ENCODE peak calls at places on chromosomes 5 and 9, in seven cellular contexts. K is HFF-Myc; W is AG09319; Q is ovary; U is HCEC 1CT; V is CD8-positive, alpha-beta T cell; I is BJ. X is an unnamed sample.
A peak's percentile ranks its signal among the peaks of the same experiment; 100 is the strongest.

GRCh38 chr9:22158983-22159382 is 149.9 kb upstream of the CDKN2B start:
- DNase-seq in K (no peak), W (peak; percentile 52), Q (peak; percentile 73), U (peak; percentile 94), V (no peak), I (no peak), X (peak; percentile 9)

GRCh38 chr9:124008855-124009834 is 2.4 kb upstream of the LHX2 start:
- DNase-seq in K (no peak), W (no peak), Q (no peak), U (no peak), V (no peak), I (no peak), X (no peak)

GRCh38 chr9:107637421-107638420 is 148.2 kb upstream of the KLF4 start:
- DNase-seq in K (peak; percentile 66), W (peak; percentile 99), Q (peak; percentile 98), U (peak; percentile 93), V (no peak), I (peak; percentile 90), X (peak; percentile 82)

GRCh38 chr5:166942948-166943347 is 1348.5 kb upstream of the WWC1 start:
- DNase-seq in K (no peak), W (no peak), Q (no peak), U (no peak), V (no peak), I (no peak), X (no peak)

GRCh38 chr5:123203105-123203794 is 114.2 kb downstream of the PRDM6 start:
- DNase-seq in K (no peak), W (peak; percentile 11), Q (no peak), U (peak; percentile 5), V (no peak), I (no peak), X (no peak)

GRCh38 chr5:106097308-106097707 is 1573.4 kb downstream of the EFNA5 start:
- DNase-seq in K (no peak), W (no peak), Q (no peak), U (peak; percentile 26), V (no peak), I (no peak), X (no peak)

GRCh38 chr9:36319806-36320205 is 61.6 kb upstream of the GNE start:
- DNase-seq in K (no peak), W (no peak), Q (no peak), U (no peak), V (no peak), I (no peak), X (no peak)

GRCh38 chr5:56328753-56329560 is 95.8 kb upstream of the ANKRD55 start:
- DNase-seq in K (no peak), W (no peak), Q (no peak), U (no peak), V (peak; percentile 5), I (no peak), X (no peak)

GRCh38 chr5:83924891-83925290 is 204.2 kb upstream of the HAPLN1 start:
- DNase-seq in K (no peak), W (no peak), Q (no peak), U (peak; percentile 69), V (no peak), I (no peak), X (no peak)

GRCh38 chr5:173909205-173909604 is 21.1 kb downstream of the CPEB4 start:
- DNase-seq in K (no peak), W (no peak), Q (no peak), U (no peak), V (no peak), I (no peak), X (peak; percentile 88)

GRCh38 chr5:66207800-66208561 is 63.9 kb downstream of the SREK1 start:
- DNase-seq in K (peak; percentile 6), W (no peak), Q (no peak), U (no peak), V (no peak), I (no peak), X (no peak)

GRCh38 chr5:94174748-94175411 is 433.5 kb upstream of the POU5F2 start:
- DNase-seq in K (no peak), W (no peak), Q (no peak), U (peak; percentile 78), V (no peak), I (no peak), X (no peak)

GRCh38 chr5:54643679-54644078 is 126.1 kb downstream of the SNX18 start:
- DNase-seq in K (no peak), W (peak; percentile 59), Q (peak; percentile 31), U (peak; percentile 86), V (no peak), I (no peak), X (no peak)

GRCh38 chr9:6628714-6629113 is 16.8 kb downstream of the GLDC start:
- DNase-seq in K (no peak), W (no peak), Q (no peak), U (no peak), V (no peak), I (no peak), X (no peak)

GRCh38 chr9:80127920-80128319 is 556.2 kb downstream of the TLE4 start:
- DNase-seq in K (no peak), W (no peak), Q (no peak), U (no peak), V (no peak), I (no peak), X (no peak)

GRCh38 chr9:117494401-117495130 is 79.7 kb upstream of the ASTN2 start:
- DNase-seq in K (no peak), W (no peak), Q (no peak), U (no peak), V (no peak), I (no peak), X (no peak)

GRCh38 chr9:119091074-119091473 is 278.2 kb downstream of the BRINP1 start:
- DNase-seq in K (no peak), W (no peak), Q (no peak), U (peak; percentile 6), V (no peak), I (no peak), X (no peak)

GRCh38 chr5:55108651-55109050 is 6.2 kb downstream of the GZMA start:
- DNase-seq in K (no peak), W (no peak), Q (no peak), U (peak; percentile 7), V (no peak), I (no peak), X (no peak)

GRCh38 chr5:83255268-83255667 is 177.9 kb downstream of the XRCC4 start:
- DNase-seq in K (no peak), W (peak; percentile 27), Q (no peak), U (peak; percentile 6), V (no peak), I (peak; percentile 9), X (no peak)

GRCh38 chr9:32378496-32378895 is 5.9 kb upstream of the ACO1 start:
- DNase-seq in K (peak; percentile 73), W (peak; percentile 39), Q (peak; percentile 39), U (peak; percentile 68), V (peak; percentile 24), I (no peak), X (peak; percentile 19)

GRCh38 chr5:118326496-118327045 is 661.8 kb downstream of the DTWD2 start:
- DNase-seq in K (no peak), W (no peak), Q (no peak), U (peak; percentile 6), V (no peak), I (no peak), X (no peak)

GRCh38 chr5:81409845-81410369 is 16.0 kb upstream of the ACOT12 start:
- DNase-seq in K (no peak), W (no peak), Q (no peak), U (no peak), V (no peak), I (no peak), X (no peak)

GRCh38 chr5:140214831-140215230 is 39.8 kb downstream of the CYSTM1 start:
- DNase-seq in K (peak; percentile 35), W (peak; percentile 76), Q (no peak), U (peak; percentile 83), V (no peak), I (no peak), X (no peak)

GRCh38 chr5:73482383-73483193 is 15.7 kb upstream of the BTF3 start:
- DNase-seq in K (no peak), W (no peak), Q (no peak), U (peak; percentile 17), V (no peak), I (no peak), X (no peak)

GRCh38 chr5:128684951-128685350 is 146.9 kb upstream of the FBN2 start:
- DNase-seq in K (no peak), W (no peak), Q (no peak), U (no peak), V (no peak), I (no peak), X (no peak)

GRCh38 chr5:123215929-123216702 is 127.1 kb downstream of the PRDM6 start:
- DNase-seq in K (no peak), W (no peak), Q (no peak), U (no peak), V (no peak), I (no peak), X (no peak)

GRCh38 chr9:129624947-129625346 is 1.0 kb upstream of the NTMT1 start:
- DNase-seq in K (no peak), W (no peak), Q (no peak), U (no peak), V (no peak), I (no peak), X (no peak)

GRCh38 chr5:117889592-117889991 is 1098.8 kb downstream of the DTWD2 start:
- DNase-seq in K (peak; percentile 42), W (peak; percentile 42), Q (no peak), U (peak; percentile 87), V (no peak), I (peak; percentile 71), X (no peak)